ENCODE peak calls at places on chromosomes 3 and 15, in eight cellular contexts. One of them, this sample, is unnamed.

GRCh38 chr15:72184165-72184811 is 13.3 kb downstream of the GRAMD2A start:
- DNase-seq in SK-N-SH: peak
- DNase-seq in hepatocyte: peak
- DNase-seq in GM23338: peak
- DNase-seq in neural progenitor cell: peak
- DNase-seq in HCT116: peak
- DNase-seq in PC-3: peak
- DNase-seq in MM.1S: no peak
- DNase-seq in this sample: no peak

GRCh38 chr3:76051145-76051544 is 265.8 kb upstream of the ZNF717 start:
- DNase-seq in SK-N-SH: no peak
- DNase-seq in hepatocyte: no peak
- DNase-seq in GM23338: no peak
- DNase-seq in neural progenitor cell: no peak
- DNase-seq in HCT116: no peak
- DNase-seq in PC-3: peak
- DNase-seq in MM.1S: no peak
- DNase-seq in this sample: no peak

GRCh38 chr3:14537590-14538450 is 2.3 kb downstream of the GRIP2 start:
- DNase-seq in SK-N-SH: peak
- DNase-seq in hepatocyte: no peak
- DNase-seq in GM23338: no peak
- DNase-seq in neural progenitor cell: no peak
- DNase-seq in HCT116: peak
- DNase-seq in PC-3: no peak
- DNase-seq in MM.1S: no peak
- DNase-seq in this sample: peak

GRCh38 chr15:65303687-65304392 is 637 bp upstream of the RNU5B-1 start:
- DNase-seq in SK-N-SH: peak
- DNase-seq in hepatocyte: peak
- DNase-seq in GM23338: peak
- DNase-seq in neural progenitor cell: peak
- DNase-seq in HCT116: peak
- DNase-seq in PC-3: peak
- DNase-seq in MM.1S: no peak
- DNase-seq in this sample: peak

GRCh38 chr3:157360044-157360443 is 76.6 kb upstream of the PTX3 start:
- DNase-seq in SK-N-SH: no peak
- DNase-seq in hepatocyte: no peak
- DNase-seq in GM23338: no peak
- DNase-seq in neural progenitor cell: no peak
- DNase-seq in HCT116: peak
- DNase-seq in PC-3: peak
- DNase-seq in MM.1S: no peak
- DNase-seq in this sample: no peak

GRCh38 chr15:56996746-56997470 is 78.5 kb downstream of the TCF12 start:
- DNase-seq in SK-N-SH: no peak
- DNase-seq in hepatocyte: no peak
- DNase-seq in GM23338: no peak
- DNase-seq in neural progenitor cell: no peak
- DNase-seq in HCT116: no peak
- DNase-seq in PC-3: no peak
- DNase-seq in MM.1S: no peak
- DNase-seq in this sample: no peak

GRCh38 chr15:99605490-99605931 is 39.7 kb downstream of the MEF2A start:
- DNase-seq in SK-N-SH: no peak
- DNase-seq in hepatocyte: no peak
- DNase-seq in GM23338: no peak
- DNase-seq in neural progenitor cell: no peak
- DNase-seq in HCT116: no peak
- DNase-seq in PC-3: peak
- DNase-seq in MM.1S: no peak
- DNase-seq in this sample: no peak

GRCh38 chr3:9951126-9951525 is 1.1 kb downstream of the PRRT3 start:
- DNase-seq in SK-N-SH: no peak
- DNase-seq in hepatocyte: no peak
- DNase-seq in GM23338: no peak
- DNase-seq in neural progenitor cell: no peak
- DNase-seq in HCT116: no peak
- DNase-seq in PC-3: no peak
- DNase-seq in MM.1S: no peak
- DNase-seq in this sample: peak

GRCh38 chr3:123618768-123619484 is 34.1 kb upstream of the HACD2 start:
- DNase-seq in SK-N-SH: no peak
- DNase-seq in hepatocyte: peak
- DNase-seq in GM23338: no peak
- DNase-seq in neural progenitor cell: no peak
- DNase-seq in HCT116: no peak
- DNase-seq in PC-3: peak
- DNase-seq in MM.1S: no peak
- DNase-seq in this sample: peak

GRCh38 chr15:31499953-31500808 is 173.5 kb downstream of the KLF13 start:
- DNase-seq in SK-N-SH: peak
- DNase-seq in hepatocyte: no peak
- DNase-seq in GM23338: no peak
- DNase-seq in neural progenitor cell: peak
- DNase-seq in HCT116: no peak
- DNase-seq in PC-3: no peak
- DNase-seq in MM.1S: no peak
- DNase-seq in this sample: no peak

GRCh38 chr15:44593042-44593736 is 56.2 kb downstream of the EIF3J start:
- DNase-seq in SK-N-SH: peak
- DNase-seq in hepatocyte: no peak
- DNase-seq in GM23338: no peak
- DNase-seq in neural progenitor cell: no peak
- DNase-seq in HCT116: peak
- DNase-seq in PC-3: peak
- DNase-seq in MM.1S: peak
- DNase-seq in this sample: peak

GRCh38 chr15:59299919-59300617 is 72.6 kb downstream of the MYO1E start:
- DNase-seq in SK-N-SH: no peak
- DNase-seq in hepatocyte: peak
- DNase-seq in GM23338: no peak
- DNase-seq in neural progenitor cell: no peak
- DNase-seq in HCT116: peak
- DNase-seq in PC-3: peak
- DNase-seq in MM.1S: peak
- DNase-seq in this sample: peak

GRCh38 chr3:42080452-42080872 is 10.7 kb upstream of the TRAK1 start:
- DNase-seq in SK-N-SH: no peak
- DNase-seq in hepatocyte: peak
- DNase-seq in GM23338: no peak
- DNase-seq in neural progenitor cell: no peak
- DNase-seq in HCT116: peak
- DNase-seq in PC-3: peak
- DNase-seq in MM.1S: no peak
- DNase-seq in this sample: no peak

GRCh38 chr3:32202496-32202895 is 36.0 kb upstream of the CMTM8 start:
- DNase-seq in SK-N-SH: no peak
- DNase-seq in hepatocyte: no peak
- DNase-seq in GM23338: no peak
- DNase-seq in neural progenitor cell: no peak
- DNase-seq in HCT116: no peak
- DNase-seq in PC-3: no peak
- DNase-seq in MM.1S: no peak
- DNase-seq in this sample: no peak

GRCh38 chr3:135650309-135650708 is 315.2 kb upstream of the PPP2R3A start:
- DNase-seq in SK-N-SH: no peak
- DNase-seq in hepatocyte: no peak
- DNase-seq in GM23338: no peak
- DNase-seq in neural progenitor cell: no peak
- DNase-seq in HCT116: no peak
- DNase-seq in PC-3: no peak
- DNase-seq in MM.1S: no peak
- DNase-seq in this sample: no peak

GRCh38 chr3:125165189-125165947 is 47.2 kb downstream of the SLC12A8 start:
- DNase-seq in SK-N-SH: peak
- DNase-seq in hepatocyte: peak
- DNase-seq in GM23338: peak
- DNase-seq in neural progenitor cell: peak
- DNase-seq in HCT116: no peak
- DNase-seq in PC-3: peak
- DNase-seq in MM.1S: no peak
- DNase-seq in this sample: peak

GRCh38 chr3:122443090-122443489 is 27.2 kb upstream of the WDR5B start:
- DNase-seq in SK-N-SH: no peak
- DNase-seq in hepatocyte: peak
- DNase-seq in GM23338: peak
- DNase-seq in neural progenitor cell: peak
- DNase-seq in HCT116: no peak
- DNase-seq in PC-3: no peak
- DNase-seq in MM.1S: no peak
- DNase-seq in this sample: no peak
- H3K4me2 ChIP-seq in SK-N-SH: no peak
- H3K4me2 ChIP-seq in hepatocyte: peak
- H3K4me2 ChIP-seq in GM23338: peak
- H3K4me2 ChIP-seq in neural progenitor cell: peak
- H3K4me2 ChIP-seq in HCT116: no peak
- H3K4me2 ChIP-seq in PC-3: peak
- H3K4me2 ChIP-seq in MM.1S: no peak
- H3K4me2 ChIP-seq in this sample: no peak

GRCh38 chr15:82197734-82198594 is 64.6 kb downstream of the EFL1 start:
- DNase-seq in SK-N-SH: peak
- DNase-seq in hepatocyte: peak
- DNase-seq in GM23338: peak
- DNase-seq in neural progenitor cell: peak
- DNase-seq in HCT116: peak
- DNase-seq in PC-3: peak
- DNase-seq in MM.1S: peak
- DNase-seq in this sample: peak
- TF ChIP-seq CTCF in SK-N-SH: peak
- TF ChIP-seq CTCF in hepatocyte: peak
- TF ChIP-seq CTCF in GM23338: peak
- TF ChIP-seq CTCF in neural progenitor cell: peak
- TF ChIP-seq CTCF in HCT116: peak
- TF ChIP-seq CTCF in PC-3: peak
- TF ChIP-seq CTCF in MM.1S: peak
- TF ChIP-seq CTCF in this sample: peak

GRCh38 chr3:197499427-197499826 is 56.3 kb downstream of the BDH1 start:
- DNase-seq in SK-N-SH: no peak
- DNase-seq in hepatocyte: no peak
- DNase-seq in GM23338: no peak
- DNase-seq in neural progenitor cell: no peak
- DNase-seq in HCT116: peak
- DNase-seq in PC-3: peak
- DNase-seq in MM.1S: no peak
- DNase-seq in this sample: no peak

GRCh38 chr3:197500812-197501211 is 55.0 kb downstream of the BDH1 start:
- DNase-seq in SK-N-SH: no peak
- DNase-seq in hepatocyte: no peak
- DNase-seq in GM23338: no peak
- DNase-seq in neural progenitor cell: no peak
- DNase-seq in HCT116: no peak
- DNase-seq in PC-3: peak
- DNase-seq in MM.1S: no peak
- DNase-seq in this sample: no peak

GRCh38 chr3:197503652-197504051 is 52.1 kb downstream of the BDH1 start:
- DNase-seq in SK-N-SH: no peak
- DNase-seq in hepatocyte: no peak
- DNase-seq in GM23338: no peak
- DNase-seq in neural progenitor cell: no peak
- DNase-seq in HCT116: no peak
- DNase-seq in PC-3: peak
- DNase-seq in MM.1S: no peak
- DNase-seq in this sample: no peak

GRCh38 chr3:197501879-197502620 is 53.7 kb downstream of the BDH1 start:
- DNase-seq in SK-N-SH: peak
- DNase-seq in hepatocyte: no peak
- DNase-seq in GM23338: peak
- DNase-seq in neural progenitor cell: peak
- DNase-seq in HCT116: no peak
- DNase-seq in PC-3: peak
- DNase-seq in MM.1S: peak
- DNase-seq in this sample: peak

GRCh38 chr3:197501496-197501878 is 54.3 kb downstream of the BDH1 start:
- DNase-seq in SK-N-SH: no peak
- DNase-seq in hepatocyte: no peak
- DNase-seq in GM23338: peak
- DNase-seq in neural progenitor cell: no peak
- DNase-seq in HCT116: no peak
- DNase-seq in PC-3: peak
- DNase-seq in MM.1S: no peak
- DNase-seq in this sample: peak
- TF ChIP-seq EZH2phosphoT487 in SK-N-SH: no peak
- TF ChIP-seq EZH2phosphoT487 in hepatocyte: no peak
- TF ChIP-seq EZH2phosphoT487 in GM23338: no peak
- TF ChIP-seq EZH2phosphoT487 in neural progenitor cell: no peak
- TF ChIP-seq EZH2phosphoT487 in HCT116: no peak
- TF ChIP-seq EZH2phosphoT487 in PC-3: no peak
- TF ChIP-seq EZH2phosphoT487 in MM.1S: no peak
- TF ChIP-seq EZH2phosphoT487 in this sample: no peak

GRCh38 chr3:60555704-60556340 is 695.4 kb downstream of the FHIT start:
- DNase-seq in SK-N-SH: no peak
- DNase-seq in hepatocyte: no peak
- DNase-seq in GM23338: peak
- DNase-seq in neural progenitor cell: peak
- DNase-seq in HCT116: no peak
- DNase-seq in PC-3: peak
- DNase-seq in MM.1S: peak
- DNase-seq in this sample: peak
- H3K4me2 ChIP-seq in SK-N-SH: no peak
- H3K4me2 ChIP-seq in hepatocyte: no peak
- H3K4me2 ChIP-seq in GM23338: peak
- H3K4me2 ChIP-seq in neural progenitor cell: peak
- H3K4me2 ChIP-seq in HCT116: no peak
- H3K4me2 ChIP-seq in PC-3: no peak
- H3K4me2 ChIP-seq in MM.1S: peak
- H3K4me2 ChIP-seq in this sample: peak

This sample was measured in OCI-LY7.